ENCODE peak calls at places on chromosomes 16 and 17, in six cellular contexts. One of them, this sample, is unnamed.

GRCh38 chr17:76599699-76600460 is 14.2 kb upstream of the ST6GALNAC2 start:
- DNase-seq in GM23248: no peak
- DNase-seq in aorta: no peak
- DNase-seq in effector memory CD4-positive, alpha-beta T cell: no peak
- DNase-seq in CD4-positive, alpha-beta T cell: no peak
- DNase-seq in hepatocyte: no peak
- DNase-seq in this sample: peak; percentile 68

GRCh38 chr16:29906520-29907244 is 6.4 kb downstream of the ASPHD1 start:
- DNase-seq in effector memory CD4-positive, alpha-beta T cell: no peak
- DNase-seq in hepatocyte: no peak
- DNase-seq in aorta: no peak
- DNase-seq in CD4-positive, alpha-beta T cell: no peak
- DNase-seq in GM23248: no peak
- DNase-seq in this sample: no peak

GRCh38 chr17:77145635-77146632 is 5.2 kb downstream of the SEC14L1 start:
- DNase-seq in hepatocyte: peak; percentile 71
- DNase-seq in effector memory CD4-positive, alpha-beta T cell: no peak
- DNase-seq in GM23248: peak; percentile 85
- DNase-seq in aorta: peak; percentile 88
- DNase-seq in CD4-positive, alpha-beta T cell: no peak
- DNase-seq in this sample: no peak

GRCh38 chr16:31333686-31334649 is 21.0 kb upstream of the ITGAX start:
- DNase-seq in effector memory CD4-positive, alpha-beta T cell: peak; percentile 9
- DNase-seq in CD4-positive, alpha-beta T cell: no peak
- DNase-seq in aorta: no peak
- DNase-seq in hepatocyte: peak; percentile 45
- DNase-seq in GM23248: peak; percentile 24
- DNase-seq in this sample: no peak

GRCh38 chr16:11087691-11088431 is 143.5 kb downstream of the CLEC16A start:
- DNase-seq in CD4-positive, alpha-beta T cell: peak; percentile 8
- DNase-seq in GM23248: no peak
- DNase-seq in effector memory CD4-positive, alpha-beta T cell: no peak
- DNase-seq in aorta: no peak
- DNase-seq in hepatocyte: no peak
- DNase-seq in this sample: no peak

GRCh38 chr17:15392326-15392739 is 50.9 kb upstream of the TEKT3 start:
- DNase-seq in GM23248: peak; percentile 98
- DNase-seq in effector memory CD4-positive, alpha-beta T cell: no peak
- DNase-seq in hepatocyte: no peak
- DNase-seq in CD4-positive, alpha-beta T cell: no peak
- DNase-seq in aorta: no peak
- DNase-seq in this sample: no peak

GRCh38 chr16:89918453-89919347 is at the start of gene MC1R:
- DNase-seq in GM23248: peak; percentile 68
- DNase-seq in CD4-positive, alpha-beta T cell: peak; percentile 33
- DNase-seq in hepatocyte: peak; percentile 72
- DNase-seq in effector memory CD4-positive, alpha-beta T cell: no peak
- DNase-seq in aorta: no peak
- DNase-seq in this sample: no peak

GRCh38 chr17:77736721-77737120 is 221.8 kb upstream of the TNRC6C start:
- DNase-seq in aorta: no peak
- DNase-seq in effector memory CD4-positive, alpha-beta T cell: no peak
- DNase-seq in GM23248: no peak
- DNase-seq in hepatocyte: no peak
- DNase-seq in CD4-positive, alpha-beta T cell: no peak
- DNase-seq in this sample: no peak

GRCh38 chr16:64791756-64792155 is 330.1 kb downstream of the CDH11 start:
- DNase-seq in aorta: no peak
- DNase-seq in GM23248: peak; percentile 17
- DNase-seq in hepatocyte: no peak
- DNase-seq in CD4-positive, alpha-beta T cell: no peak
- DNase-seq in effector memory CD4-positive, alpha-beta T cell: no peak
- DNase-seq in this sample: no peak

GRCh38 chr16:3249451-3249850 is 7.0 kb downstream of the MEFV start:
- DNase-seq in GM23248: no peak
- DNase-seq in aorta: no peak
- DNase-seq in effector memory CD4-positive, alpha-beta T cell: no peak
- DNase-seq in CD4-positive, alpha-beta T cell: no peak
- DNase-seq in hepatocyte: no peak
- DNase-seq in this sample: no peak

GRCh38 chr17:77424585-77425344 is 284.0 kb downstream of the SEC14L1 start:
- DNase-seq in CD4-positive, alpha-beta T cell: no peak
- DNase-seq in GM23248: peak; percentile 66
- DNase-seq in aorta: peak; percentile 94
- DNase-seq in effector memory CD4-positive, alpha-beta T cell: no peak
- DNase-seq in hepatocyte: peak; percentile 90
- DNase-seq in this sample: no peak

GRCh38 chr17:82200743-82201497 is 11.7 kb downstream of the CCDC57 start:
- DNase-seq in aorta: no peak
- DNase-seq in GM23248: no peak
- DNase-seq in hepatocyte: no peak
- DNase-seq in effector memory CD4-positive, alpha-beta T cell: peak; percentile 46
- DNase-seq in CD4-positive, alpha-beta T cell: peak; percentile 71
- DNase-seq in this sample: no peak

GRCh38 chr17:81037026-81037782 is 2.3 kb downstream of the BAIAP2 start:
- DNase-seq in hepatocyte: no peak
- DNase-seq in GM23248: no peak
- DNase-seq in aorta: peak; percentile 82
- DNase-seq in effector memory CD4-positive, alpha-beta T cell: no peak
- DNase-seq in CD4-positive, alpha-beta T cell: no peak
- DNase-seq in this sample: no peak

GRCh38 chr17:42283241-42284019 is 4.9 kb upstream of the STAT5A start:
- DNase-seq in hepatocyte: no peak
- DNase-seq in CD4-positive, alpha-beta T cell: no peak
- DNase-seq in aorta: peak; percentile 24
- DNase-seq in GM23248: no peak
- DNase-seq in effector memory CD4-positive, alpha-beta T cell: no peak
- DNase-seq in this sample: no peak

GRCh38 chr16:88588754-88589153 is 18.6 kb downstream of the ZC3H18 start:
- DNase-seq in GM23248: no peak
- DNase-seq in CD4-positive, alpha-beta T cell: no peak
- DNase-seq in hepatocyte: no peak
- DNase-seq in effector memory CD4-positive, alpha-beta T cell: no peak
- DNase-seq in aorta: no peak
- DNase-seq in this sample: no peak

GRCh38 chr16:88582912-88583575 is 12.8 kb downstream of the ZC3H18 start:
- DNase-seq in CD4-positive, alpha-beta T cell: no peak
- DNase-seq in GM23248: no peak
- DNase-seq in effector memory CD4-positive, alpha-beta T cell: no peak
- DNase-seq in hepatocyte: no peak
- DNase-seq in aorta: no peak
- DNase-seq in this sample: no peak

GRCh38 chr16:88584676-88585075 is 14.5 kb downstream of the ZC3H18 start:
- DNase-seq in GM23248: no peak
- DNase-seq in effector memory CD4-positive, alpha-beta T cell: no peak
- DNase-seq in hepatocyte: no peak
- DNase-seq in aorta: no peak
- DNase-seq in CD4-positive, alpha-beta T cell: no peak
- DNase-seq in this sample: no peak

GRCh38 chr16:88588148-88588547 is 17.9 kb downstream of the ZC3H18 start:
- DNase-seq in CD4-positive, alpha-beta T cell: no peak
- DNase-seq in aorta: no peak
- DNase-seq in hepatocyte: no peak
- DNase-seq in effector memory CD4-positive, alpha-beta T cell: no peak
- DNase-seq in GM23248: no peak
- DNase-seq in this sample: no peak

GRCh38 chr16:88585269-88585668 is 15.1 kb downstream of the ZC3H18 start:
- DNase-seq in hepatocyte: no peak
- DNase-seq in effector memory CD4-positive, alpha-beta T cell: no peak
- DNase-seq in aorta: no peak
- DNase-seq in CD4-positive, alpha-beta T cell: no peak
- DNase-seq in GM23248: no peak
- DNase-seq in this sample: no peak
- H3K27me3 ChIP-seq in hepatocyte: no peaks in the 10 kb centered on the region
- H3K27me3 ChIP-seq in effector memory CD4-positive, alpha-beta T cell: no peaks in the 10 kb centered on the region
- H3K27me3 ChIP-seq in aorta: no peaks in the 10 kb centered on the region
- H3K27me3 ChIP-seq in CD4-positive, alpha-beta T cell: no peaks in the 10 kb centered on the region
- H3K27me3 ChIP-seq in GM23248: no peaks in the 10 kb centered on the region
- H3K27me3 ChIP-seq in this sample: no peaks in the 10 kb centered on the region

GRCh38 chr17:8072727-8073461 is 14.6 kb downstream of the ALOX12B start:
- DNase-seq in CD4-positive, alpha-beta T cell: peak; percentile 24
- DNase-seq in GM23248: peak; percentile 37
- DNase-seq in effector memory CD4-positive, alpha-beta T cell: no peak
- DNase-seq in hepatocyte: peak; percentile 44
- DNase-seq in aorta: peak; percentile 55
- DNase-seq in this sample: no peak

GRCh38 chr17:8073627-8074485 is 13.7 kb downstream of the ALOX12B start:
- DNase-seq in GM23248: peak; percentile 78
- DNase-seq in aorta: peak; percentile 84
- DNase-seq in effector memory CD4-positive, alpha-beta T cell: peak; percentile 78
- DNase-seq in hepatocyte: peak; percentile 84
- DNase-seq in CD4-positive, alpha-beta T cell: peak; percentile 84
- DNase-seq in this sample: peak; percentile 31

GRCh38 chr17:8075081-8075480 is 12.4 kb downstream of the ALOX12B start:
- DNase-seq in CD4-positive, alpha-beta T cell: no peak
- DNase-seq in aorta: no peak
- DNase-seq in hepatocyte: no peak
- DNase-seq in GM23248: no peak
- DNase-seq in effector memory CD4-positive, alpha-beta T cell: no peak
- DNase-seq in this sample: no peak

GRCh38 chr17:8076502-8077266 is 10.8 kb downstream of the ALOX12B start:
- DNase-seq in hepatocyte: no peak
- DNase-seq in GM23248: no peak
- DNase-seq in effector memory CD4-positive, alpha-beta T cell: no peak
- DNase-seq in aorta: peak; percentile 40
- DNase-seq in CD4-positive, alpha-beta T cell: no peak
- DNase-seq in this sample: no peak

GRCh38 chr17:8075574-8076342 is 11.8 kb downstream of the ALOX12B start:
- DNase-seq in hepatocyte: no peak
- DNase-seq in aorta: peak; percentile 21
- DNase-seq in effector memory CD4-positive, alpha-beta T cell: no peak
- DNase-seq in CD4-positive, alpha-beta T cell: no peak
- DNase-seq in GM23248: no peak
- DNase-seq in this sample: no peak
- H3K27me3 ChIP-seq in hepatocyte: peaks cover 52% of the 10 kb centered on the region
- H3K27me3 ChIP-seq in aorta: no peaks in the 10 kb centered on the region
- H3K27me3 ChIP-seq in effector memory CD4-positive, alpha-beta T cell: peaks cover 21% of the 10 kb centered on the region
- H3K27me3 ChIP-seq in CD4-positive, alpha-beta T cell: peaks cover 27% of the 10 kb centered on the region
- H3K27me3 ChIP-seq in GM23248: peaks cover 46% of the 10 kb centered on the region
- H3K27me3 ChIP-seq in this sample: no peaks in the 10 kb centered on the region

GRCh38 chr17:79633154-79633553 is 22.3 kb upstream of the RBFOX3 start:
- DNase-seq in CD4-positive, alpha-beta T cell: no peak
- DNase-seq in effector memory CD4-positive, alpha-beta T cell: no peak
- DNase-seq in hepatocyte: no peak
- DNase-seq in GM23248: no peak
- DNase-seq in aorta: peak; percentile 4
- DNase-seq in this sample: no peak
- H3K27me3 ChIP-seq in CD4-positive, alpha-beta T cell: peaks cover 28% of the 10 kb centered on the region
- H3K27me3 ChIP-seq in effector memory CD4-positive, alpha-beta T cell: peaks cover 4% of the 10 kb centered on the region
- H3K27me3 ChIP-seq in hepatocyte: no peaks in the 10 kb centered on the region
- H3K27me3 ChIP-seq in GM23248: peaks cover 23% of the 10 kb centered on the region
- H3K27me3 ChIP-seq in aorta: no peaks in the 10 kb centered on the region
- H3K27me3 ChIP-seq in this sample: peaks cover 2% of the 10 kb centered on the region

GRCh38 chr16:15858921-15859668 is 2.3 kb upstream of the MYH11 start:
- DNase-seq in effector memory CD4-positive, alpha-beta T cell: no peak
- DNase-seq in CD4-positive, alpha-beta T cell: no peak
- DNase-seq in GM23248: no peak
- DNase-seq in hepatocyte: no peak
- DNase-seq in aorta: no peak
- DNase-seq in this sample: no peak
- H3K27me3 ChIP-seq in effector memory CD4-positive, alpha-beta T cell: peaks cover 13% of the 10 kb centered on the region
- H3K27me3 ChIP-seq in CD4-positive, alpha-beta T cell: peaks cover 33% of the 10 kb centered on the region
- H3K27me3 ChIP-seq in GM23248: peaks cover 35% of the 10 kb centered on the region
- H3K27me3 ChIP-seq in hepatocyte: peaks cover 57% of the 10 kb centered on the region
- H3K27me3 ChIP-seq in aorta: no peaks in the 10 kb centered on the region
- H3K27me3 ChIP-seq in this sample: peaks cover 24% of the 10 kb centered on the region

GRCh38 chr16:56636616-56637413 is 1.7 kb upstream of the MT1A start:
- DNase-seq in GM23248: no peak
- DNase-seq in aorta: no peak
- DNase-seq in CD4-positive, alpha-beta T cell: no peak
- DNase-seq in hepatocyte: no peak
- DNase-seq in effector memory CD4-positive, alpha-beta T cell: no peak
- DNase-seq in this sample: no peak

GRCh38 chr16:56632848-56633365 is 448 bp downstream of the MT1M start:
- DNase-seq in GM23248: no peak
- DNase-seq in aorta: no peak
- DNase-seq in hepatocyte: no peak
- DNase-seq in CD4-positive, alpha-beta T cell: no peak
- DNase-seq in effector memory CD4-positive, alpha-beta T cell: no peak
- DNase-seq in this sample: no peak

GRCh38 chr16:56633535-56633934 is 1.1 kb downstream of the MT1M start:
- DNase-seq in aorta: no peak
- DNase-seq in CD4-positive, alpha-beta T cell: no peak
- DNase-seq in effector memory CD4-positive, alpha-beta T cell: no peak
- DNase-seq in hepatocyte: no peak
- DNase-seq in GM23248: no peak
- DNase-seq in this sample: no peak

GRCh38 chr16:56635441-56635967 is 3.0 kb upstream of the MT1A start:
- DNase-seq in aorta: no peak
- DNase-seq in effector memory CD4-positive, alpha-beta T cell: no peak
- DNase-seq in hepatocyte: no peak
- DNase-seq in CD4-positive, alpha-beta T cell: no peak
- DNase-seq in GM23248: no peak
- DNase-seq in this sample: no peak

GRCh38 chr16:56634715-56635440 is 2.4 kb downstream of the MT1M start:
- DNase-seq in CD4-positive, alpha-beta T cell: no peak
- DNase-seq in hepatocyte: no peak
- DNase-seq in GM23248: no peak
- DNase-seq in effector memory CD4-positive, alpha-beta T cell: no peak
- DNase-seq in aorta: no peak
- DNase-seq in this sample: no peak
- H3K27me3 ChIP-seq in CD4-positive, alpha-beta T cell: peaks cover 90% of the 10 kb centered on the region
- H3K27me3 ChIP-seq in hepatocyte: peaks cover 100% of the 10 kb centered on the region
- H3K27me3 ChIP-seq in GM23248: no peaks in the 10 kb centered on the region
- H3K27me3 ChIP-seq in effector memory CD4-positive, alpha-beta T cell: peaks cover 74% of the 10 kb centered on the region
- H3K27me3 ChIP-seq in aorta: no peaks in the 10 kb centered on the region
- H3K27me3 ChIP-seq in this sample: peaks cover 84% of the 10 kb centered on the region

GRCh38 chr16:58074657-58075056 is 49.1 kb downstream of the MMP15 start:
- DNase-seq in CD4-positive, alpha-beta T cell: no peak
- DNase-seq in hepatocyte: no peak
- DNase-seq in effector memory CD4-positive, alpha-beta T cell: no peak
- DNase-seq in aorta: no peak
- DNase-seq in GM23248: no peak
- DNase-seq in this sample: no peak

GRCh38 chr16:58076514-58076913 is 51.0 kb downstream of the MMP15 start:
- DNase-seq in aorta: no peak
- DNase-seq in CD4-positive, alpha-beta T cell: no peak
- DNase-seq in hepatocyte: no peak
- DNase-seq in GM23248: no peak
- DNase-seq in effector memory CD4-positive, alpha-beta T cell: no peak
- DNase-seq in this sample: no peak

DNA sequence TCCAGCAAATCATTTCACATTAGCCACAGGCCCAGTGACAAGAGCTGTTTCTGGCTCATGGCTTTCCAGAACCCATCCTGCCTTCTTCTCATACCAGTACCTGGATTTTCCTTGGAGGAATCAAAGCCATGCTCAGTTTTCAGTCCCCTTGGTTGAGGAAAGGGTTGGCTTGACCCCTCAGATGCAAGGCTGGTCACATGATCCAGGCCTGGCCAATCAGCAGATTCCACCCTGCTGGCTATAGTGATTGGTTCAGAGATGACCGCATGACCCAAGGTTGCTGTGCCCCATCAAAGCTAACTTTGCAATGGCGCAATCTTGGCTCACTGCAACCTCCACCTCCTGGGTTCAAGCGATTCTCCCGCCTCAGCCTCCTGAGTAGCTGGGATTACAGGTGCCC is 45.0 kb downstream of the MMP15 start:
- DNase-seq in hepatocyte: no peak
- DNase-seq in GM23248: no peak
- DNase-seq in CD4-positive, alpha-beta T cell: no peak
- DNase-seq in aorta: no peak
- DNase-seq in effector memory CD4-positive, alpha-beta T cell: no peak
- DNase-seq in this sample: no peak
- H3K27me3 ChIP-seq in hepatocyte: no peaks in the 10 kb centered on the region
- H3K27me3 ChIP-seq in GM23248: no peaks in the 10 kb centered on the region
- H3K27me3 ChIP-seq in CD4-positive, alpha-beta T cell: no peaks in the 10 kb centered on the region
- H3K27me3 ChIP-seq in aorta: no peaks in the 10 kb centered on the region
- H3K27me3 ChIP-seq in effector memory CD4-positive, alpha-beta T cell: no peaks in the 10 kb centered on the region
- H3K27me3 ChIP-seq in this sample: no peaks in the 10 kb centered on the region

This sample was measured in HL-60.